ENCODE peak calls at places on chromosome 13, in nine cellular contexts. One of them, this sample, is unnamed.

GRCh38 chr13:74774252-74774651 is 640.0 kb upstream of the KLF12 start:
- DNase-seq in fibroblast of pulmonary artery: peak; percentile 68
- DNase-seq in AG09319: no peak
- DNase-seq in glutamatergic neuron: no peak
- DNase-seq in AG09309: peak; percentile 45
- DNase-seq in transverse colon: no peak
- DNase-seq in endothelial cell: no peak
- DNase-seq in GM20000: no peak
- DNase-seq in breast epithelium: no peak
- DNase-seq in this sample: no peak

GRCh38 chr13:111566567-111566966 is 246.1 kb downstream of the TEX29 start:
- DNase-seq in breast epithelium: no peak
- DNase-seq in GM20000: no peak
- DNase-seq in endothelial cell: no peak
- DNase-seq in fibroblast of pulmonary artery: no peak
- DNase-seq in AG09309: no peak
- DNase-seq in glutamatergic neuron: no peak
- DNase-seq in AG09319: no peak
- DNase-seq in transverse colon: no peak
- DNase-seq in this sample: no peak

GRCh38 chr13:113157206-113157928 is 1.1 kb upstream of the PROZ start:
- DNase-seq in transverse colon: no peak
- DNase-seq in fibroblast of pulmonary artery: no peak
- DNase-seq in breast epithelium: no peak
- DNase-seq in glutamatergic neuron: no peak
- DNase-seq in AG09319: no peak
- DNase-seq in GM20000: no peak
- DNase-seq in AG09309: no peak
- DNase-seq in endothelial cell: no peak
- DNase-seq in this sample: no peak

GRCh38 chr13:46778095-46778494 is 18.9 kb downstream of the ESD start:
- DNase-seq in GM20000: no peak
- DNase-seq in fibroblast of pulmonary artery: no peak
- DNase-seq in endothelial cell: no peak
- DNase-seq in transverse colon: no peak
- DNase-seq in glutamatergic neuron: no peak
- DNase-seq in AG09319: no peak
- DNase-seq in breast epithelium: no peak
- DNase-seq in AG09309: no peak
- DNase-seq in this sample: no peak

GRCh38 chr13:73991884-73992283 is 142.3 kb downstream of the KLF12 start:
- DNase-seq in breast epithelium: no peak
- DNase-seq in endothelial cell: no peak
- DNase-seq in AG09319: no peak
- DNase-seq in AG09309: no peak
- DNase-seq in GM20000: no peak
- DNase-seq in transverse colon: no peak
- DNase-seq in glutamatergic neuron: no peak
- DNase-seq in fibroblast of pulmonary artery: no peak
- DNase-seq in this sample: no peak

GRCh38 chr13:71979616-71980015 is 112.6 kb upstream of the DACH1 start:
- DNase-seq in GM20000: no peak
- DNase-seq in endothelial cell: no peak
- DNase-seq in transverse colon: no peak
- DNase-seq in AG09309: no peak
- DNase-seq in AG09319: no peak
- DNase-seq in glutamatergic neuron: no peak
- DNase-seq in fibroblast of pulmonary artery: peak; percentile 8
- DNase-seq in breast epithelium: no peak
- DNase-seq in this sample: no peak

GRCh38 chr13:71171740-71172139 is 695.3 kb downstream of the DACH1 start:
- DNase-seq in endothelial cell: no peak
- DNase-seq in fibroblast of pulmonary artery: no peak
- DNase-seq in breast epithelium: no peak
- DNase-seq in GM20000: no peak
- DNase-seq in transverse colon: no peak
- DNase-seq in AG09319: no peak
- DNase-seq in glutamatergic neuron: no peak
- DNase-seq in AG09309: no peak
- DNase-seq in this sample: no peak

GRCh38 chr13:27792393-27793218 is at the start of gene GSX1:
- DNase-seq in AG09319: no peak
- DNase-seq in transverse colon: peak; percentile 52
- DNase-seq in breast epithelium: no peak
- DNase-seq in glutamatergic neuron: peak; percentile 45
- DNase-seq in endothelial cell: peak; percentile 86
- DNase-seq in GM20000: peak; percentile 79
- DNase-seq in AG09309: peak; percentile 11
- DNase-seq in fibroblast of pulmonary artery: peak; percentile 79
- DNase-seq in this sample: peak; percentile 13

GRCh38 chr13:21974741-21975140 is 303.9 kb downstream of the FGF9 start:
- DNase-seq in endothelial cell: no peak
- DNase-seq in GM20000: no peak
- DNase-seq in transverse colon: no peak
- DNase-seq in fibroblast of pulmonary artery: no peak
- DNase-seq in AG09319: no peak
- DNase-seq in glutamatergic neuron: no peak
- DNase-seq in AG09309: no peak
- DNase-seq in breast epithelium: no peak
- DNase-seq in this sample: no peak

GRCh38 chr13:104843328-104843727 is 1692.1 kb downstream of the EFNB2 start:
- DNase-seq in AG09319: no peak
- DNase-seq in glutamatergic neuron: no peak
- DNase-seq in transverse colon: no peak
- DNase-seq in fibroblast of pulmonary artery: no peak
- DNase-seq in breast epithelium: no peak
- DNase-seq in AG09309: no peak
- DNase-seq in GM20000: no peak
- DNase-seq in endothelial cell: no peak
- DNase-seq in this sample: no peak

GRCh38 chr13:114259974-114260373 is 21.4 kb upstream of the UPF3A start:
- DNase-seq in AG09309: no peak
- DNase-seq in GM20000: no peak
- DNase-seq in AG09319: no peak
- DNase-seq in glutamatergic neuron: no peak
- DNase-seq in transverse colon: peak; percentile 22
- DNase-seq in endothelial cell: no peak
- DNase-seq in fibroblast of pulmonary artery: no peak
- DNase-seq in breast epithelium: peak; percentile 56
- DNase-seq in this sample: no peak

GRCh38 chr13:111893071-111893606 is 173.8 kb upstream of the SOX1 start:
- DNase-seq in GM20000: no peak
- DNase-seq in transverse colon: no peak
- DNase-seq in fibroblast of pulmonary artery: no peak
- DNase-seq in glutamatergic neuron: no peak
- DNase-seq in AG09309: no peak
- DNase-seq in AG09319: no peak
- DNase-seq in breast epithelium: peak; percentile 28
- DNase-seq in endothelial cell: peak; percentile 79
- DNase-seq in this sample: no peak

GRCh38 chr13:114109646-114110045 is 22.8 kb downstream of the RASA3 start:
- DNase-seq in GM20000: no peak
- DNase-seq in transverse colon: peak; percentile 32
- DNase-seq in endothelial cell: no peak
- DNase-seq in fibroblast of pulmonary artery: no peak
- DNase-seq in AG09319: no peak
- DNase-seq in glutamatergic neuron: peak; percentile 33
- DNase-seq in AG09309: no peak
- DNase-seq in breast epithelium: peak; percentile 50
- DNase-seq in this sample: no peak

GRCh38 chr13:90884066-90884465 is 463.4 kb upstream of the MIR17HG start:
- DNase-seq in AG09309: no peak
- DNase-seq in breast epithelium: no peak
- DNase-seq in endothelial cell: no peak
- DNase-seq in GM20000: no peak
- DNase-seq in glutamatergic neuron: no peak
- DNase-seq in AG09319: no peak
- DNase-seq in transverse colon: no peak
- DNase-seq in fibroblast of pulmonary artery: no peak
- DNase-seq in this sample: no peak

GRCh38 chr13:93951153-93951552 is 528.3 kb downstream of the DCT start:
- DNase-seq in breast epithelium: no peak
- DNase-seq in endothelial cell: no peak
- DNase-seq in transverse colon: no peak
- DNase-seq in GM20000: no peak
- DNase-seq in fibroblast of pulmonary artery: peak; percentile 33
- DNase-seq in glutamatergic neuron: no peak
- DNase-seq in AG09319: no peak
- DNase-seq in AG09309: no peak
- DNase-seq in this sample: peak; percentile 8
- TF ChIP-seq CTCF in breast epithelium: no peak
- TF ChIP-seq CTCF in endothelial cell: no peak
- TF ChIP-seq CTCF in transverse colon: no peak
- TF ChIP-seq CTCF in GM20000: no peak
- TF ChIP-seq CTCF in fibroblast of pulmonary artery: peak; percentile 35
- TF ChIP-seq CTCF in glutamatergic neuron: no peak
- TF ChIP-seq CTCF in AG09319: peak; percentile 36
- TF ChIP-seq CTCF in AG09309: peak; percentile 49
- TF ChIP-seq CTCF in this sample: peak; percentile 46

GRCh38 chr13:109611912-109612691 is 174.3 kb downstream of the IRS2 start:
- DNase-seq in AG09319: no peak
- DNase-seq in AG09309: no peak
- DNase-seq in GM20000: no peak
- DNase-seq in glutamatergic neuron: no peak
- DNase-seq in endothelial cell: no peak
- DNase-seq in fibroblast of pulmonary artery: no peak
- DNase-seq in breast epithelium: no peak
- DNase-seq in transverse colon: no peak
- DNase-seq in this sample: no peak

GRCh38 chr13:109606404-109607028 is 179.9 kb downstream of the IRS2 start:
- DNase-seq in AG09309: no peak
- DNase-seq in AG09319: no peak
- DNase-seq in glutamatergic neuron: no peak
- DNase-seq in transverse colon: no peak
- DNase-seq in GM20000: no peak
- DNase-seq in fibroblast of pulmonary artery: no peak
- DNase-seq in endothelial cell: no peak
- DNase-seq in breast epithelium: no peak
- DNase-seq in this sample: no peak

GRCh38 chr13:109608032-109608431 is 178.4 kb downstream of the IRS2 start:
- DNase-seq in AG09319: no peak
- DNase-seq in breast epithelium: no peak
- DNase-seq in transverse colon: no peak
- DNase-seq in GM20000: no peak
- DNase-seq in AG09309: no peak
- DNase-seq in fibroblast of pulmonary artery: no peak
- DNase-seq in endothelial cell: no peak
- DNase-seq in glutamatergic neuron: no peak
- DNase-seq in this sample: no peak

GRCh38 chr13:109608503-109608902 is 177.9 kb downstream of the IRS2 start:
- DNase-seq in glutamatergic neuron: no peak
- DNase-seq in AG09309: no peak
- DNase-seq in GM20000: no peak
- DNase-seq in transverse colon: no peak
- DNase-seq in endothelial cell: no peak
- DNase-seq in breast epithelium: no peak
- DNase-seq in fibroblast of pulmonary artery: no peak
- DNase-seq in AG09319: no peak
- DNase-seq in this sample: no peak

DNA sequence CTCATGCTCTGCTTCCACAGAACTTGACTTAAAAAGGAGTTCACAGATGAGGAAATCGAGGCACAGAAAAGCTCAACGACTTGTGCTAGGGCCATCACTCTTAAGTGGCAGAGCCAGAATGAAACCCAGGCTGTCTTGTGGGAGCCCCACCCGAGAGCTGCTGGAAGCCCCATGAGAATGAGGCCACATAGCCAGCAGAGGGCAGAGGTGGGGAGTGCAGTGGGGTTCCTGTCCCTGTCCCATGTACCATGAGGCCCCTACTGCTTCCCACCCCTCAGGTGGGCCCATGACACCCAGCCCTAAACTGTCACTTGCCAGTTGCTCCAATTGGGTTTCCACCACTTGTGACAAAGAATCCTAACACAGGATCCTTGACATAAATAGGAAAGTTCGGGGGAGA is 175.9 kb downstream of the IRS2 start:
- DNase-seq in GM20000: no peak
- DNase-seq in glutamatergic neuron: no peak
- DNase-seq in fibroblast of pulmonary artery: peak; percentile 23
- DNase-seq in AG09319: no peak
- DNase-seq in breast epithelium: no peak
- DNase-seq in transverse colon: peak; percentile 55
- DNase-seq in endothelial cell: peak; percentile 7
- DNase-seq in AG09309: no peak
- DNase-seq in this sample: no peak
- TF ChIP-seq CTCF in GM20000: peak; percentile 14
- TF ChIP-seq CTCF in glutamatergic neuron: no peak
- TF ChIP-seq CTCF in fibroblast of pulmonary artery: peak; percentile 48
- TF ChIP-seq CTCF in AG09319: peak; percentile 11
- TF ChIP-seq CTCF in breast epithelium: no peak
- TF ChIP-seq CTCF in transverse colon: peak; percentile 17
- TF ChIP-seq CTCF in endothelial cell: no peak
- TF ChIP-seq CTCF in AG09309: no peak
- TF ChIP-seq CTCF in this sample: peak; percentile 63

GRCh38 chr13:59680429-59681024 is 483.2 kb downstream of the DIAPH3 start:
- DNase-seq in glutamatergic neuron: no peak
- DNase-seq in AG09309: no peak
- DNase-seq in transverse colon: no peak
- DNase-seq in AG09319: no peak
- DNase-seq in breast epithelium: no peak
- DNase-seq in fibroblast of pulmonary artery: peak; percentile 48
- DNase-seq in GM20000: peak; percentile 25
- DNase-seq in endothelial cell: no peak
- DNase-seq in this sample: peak; percentile 26

GRCh38 chr13:59674616-59675015 is 489.1 kb downstream of the DIAPH3 start:
- DNase-seq in breast epithelium: no peak
- DNase-seq in transverse colon: no peak
- DNase-seq in GM20000: no peak
- DNase-seq in AG09319: no peak
- DNase-seq in AG09309: no peak
- DNase-seq in fibroblast of pulmonary artery: no peak
- DNase-seq in glutamatergic neuron: no peak
- DNase-seq in endothelial cell: no peak
- DNase-seq in this sample: no peak

GRCh38 chr13:59679239-59679638 is 484.5 kb downstream of the DIAPH3 start:
- DNase-seq in AG09319: no peak
- DNase-seq in transverse colon: no peak
- DNase-seq in breast epithelium: no peak
- DNase-seq in fibroblast of pulmonary artery: no peak
- DNase-seq in endothelial cell: peak; percentile 21
- DNase-seq in GM20000: no peak
- DNase-seq in glutamatergic neuron: no peak
- DNase-seq in AG09309: no peak
- DNase-seq in this sample: no peak

GRCh38 chr13:59677430-59677829 is 486.3 kb downstream of the DIAPH3 start:
- DNase-seq in endothelial cell: no peak
- DNase-seq in breast epithelium: no peak
- DNase-seq in glutamatergic neuron: no peak
- DNase-seq in transverse colon: no peak
- DNase-seq in AG09309: no peak
- DNase-seq in AG09319: no peak
- DNase-seq in fibroblast of pulmonary artery: no peak
- DNase-seq in GM20000: no peak
- DNase-seq in this sample: no peak

GRCh38 chr13:59677966-59678814 is 485.5 kb downstream of the DIAPH3 start:
- DNase-seq in AG09319: peak; percentile 22
- DNase-seq in fibroblast of pulmonary artery: peak; percentile 87
- DNase-seq in breast epithelium: no peak
- DNase-seq in AG09309: peak; percentile 38
- DNase-seq in glutamatergic neuron: no peak
- DNase-seq in endothelial cell: peak; percentile 35
- DNase-seq in GM20000: peak; percentile 25
- DNase-seq in transverse colon: no peak
- DNase-seq in this sample: peak; percentile 71
- TF ChIP-seq CTCF in AG09319: peak; percentile 78
- TF ChIP-seq CTCF in fibroblast of pulmonary artery: peak; percentile 98
- TF ChIP-seq CTCF in breast epithelium: peak; percentile 43
- TF ChIP-seq CTCF in AG09309: peak; percentile 84
- TF ChIP-seq CTCF in glutamatergic neuron: peak; percentile 78
- TF ChIP-seq CTCF in endothelial cell: peak; percentile 78
- TF ChIP-seq CTCF in GM20000: peak; percentile 51
- TF ChIP-seq CTCF in transverse colon: peak; percentile 61
- TF ChIP-seq CTCF in this sample: peak; percentile 87

GRCh38 chr13:29266261-29266660 is 329.2 kb downstream of the SLC7A1 start:
- DNase-seq in glutamatergic neuron: no peak
- DNase-seq in breast epithelium: no peak
- DNase-seq in AG09319: no peak
- DNase-seq in fibroblast of pulmonary artery: no peak
- DNase-seq in transverse colon: no peak
- DNase-seq in GM20000: no peak
- DNase-seq in AG09309: no peak
- DNase-seq in endothelial cell: no peak
- DNase-seq in this sample: no peak
- TF ChIP-seq CTCF in glutamatergic neuron: no peak
- TF ChIP-seq CTCF in breast epithelium: no peak
- TF ChIP-seq CTCF in AG09319: no peak
- TF ChIP-seq CTCF in fibroblast of pulmonary artery: no peak
- TF ChIP-seq CTCF in transverse colon: no peak
- TF ChIP-seq CTCF in GM20000: no peak
- TF ChIP-seq CTCF in AG09309: no peak
- TF ChIP-seq CTCF in endothelial cell: no peak
- TF ChIP-seq CTCF in this sample: peak; percentile 15